ENCODE peak calls at places on chromosomes 4 and X, in seven cellular contexts. Z is body of pancreas, I is tibial nerve, Y is IMR-90, T is esophagus squamous epithelium, U is right lobe of liver, E is HCT116. G is an unnamed sample.

GRCh38 chrX:115360220-115360781 is 70.8 kb downstream of the LUZP4 start:
- DNase-seq in Z (no peak), T (no peak), I (no peak), Y (no peak), U (no peak), E (no peak), G (no peak)

GRCh38 chr4:75434105-75434504 is 80.1 kb downstream of the RCHY1 start:
- DNase-seq in Z (no peak), E (no peak), T (no peak), Y (no peak), U (no peak), I (no peak), G (no peak)

GRCh38 chr4:111883557-111883999 is 261.7 kb upstream of the FAM241A start:
- DNase-seq in Y (no peak), U (no peak), T (no peak), Z (no peak), E (no peak), I (no peak), G (no peak)

GRCh38 chrX:16892504-16893362 is 22.6 kb upstream of the RBBP7 start:
- DNase-seq in Z (peak), T (peak), I (peak), Y (peak), U (peak), E (peak), G (peak)

GRCh38 chr4:184826315-184827266 is 823 bp upstream of the ACSL1 start:
- DNase-seq in I (no peak), U (no peak), Y (peak), T (no peak), E (no peak), Z (peak), G (peak)

GRCh38 chrX:102672876-102673275 is 21.6 kb downstream of the GPRASP1 start:
- DNase-seq in E (no peak), U (no peak), Z (no peak), Y (peak), I (no peak), T (no peak), G (no peak)

GRCh38 chr4:82275431-82276423 is 98.1 kb downstream of the HNRNPD start:
- DNase-seq in Z (no peak), Y (no peak), E (no peak), I (no peak), U (no peak), T (no peak), G (no peak)

GRCh38 chr4:56330691-56331090 is 56.6 kb downstream of the AASDH start:
- DNase-seq in E (no peak), T (no peak), I (no peak), Z (no peak), Y (peak), U (no peak), G (no peak)

GRCh38 chrX:13700380-13700779 is 11.5 kb downstream of the RAB9A start:
- DNase-seq in U (no peak), I (no peak), Z (no peak), T (no peak), E (no peak), Y (peak), G (no peak)

GRCh38 chrX:54288989-54289388 is 68.9 kb downstream of the WNK3 start:
- DNase-seq in Z (no peak), U (no peak), Y (no peak), T (no peak), I (no peak), E (no peak), G (no peak)

GRCh38 chr4:29277381-29277780 is 1442.8 kb upstream of the PCDH7 start:
- DNase-seq in Z (no peak), E (peak), U (no peak), I (no peak), Y (peak), T (no peak), G (no peak)

GRCh38 chr4:151169223-151169622 is 69.8 kb downstream of the RPS3A start:
- DNase-seq in U (no peak), I (peak), T (no peak), E (no peak), Y (peak), Z (peak), G (peak)

GRCh38 chr4:56743550-56743949 is 62.5 kb upstream of the HOPX start:
- DNase-seq in T (no peak), Y (no peak), E (no peak), U (no peak), Z (no peak), I (no peak), G (no peak)

GRCh38 chr4:108965031-108965430 is 202.2 kb upstream of the ETNPPL start:
- DNase-seq in E (no peak), Z (no peak), Y (no peak), U (no peak), I (no peak), T (no peak), G (no peak)

GRCh38 chr4:128322311-128322710 is 34.7 kb upstream of the PGRMC2 start:
- DNase-seq in U (no peak), Z (no peak), T (no peak), Y (peak), I (no peak), E (no peak), G (no peak)

GRCh38 chrX:133415276-133416105 is at the start of gene GPC4:
- DNase-seq in Y (no peak), U (peak), I (peak), E (peak), Z (peak), T (no peak), G (peak)

GRCh38 chr4:106502106-106502699 is 133.6 kb upstream of the GIMD1 start:
- DNase-seq in T (no peak), I (peak), Z (peak), U (peak), Y (peak), E (peak), G (peak)

GRCh38 chr4:42995343-42995944 is 102.9 kb downstream of the GRXCR1 start:
- DNase-seq in T (no peak), Y (peak), U (no peak), I (no peak), Z (no peak), E (no peak), G (no peak)

GRCh38 chr4:125319311-125319710 is 4.6 kb downstream of the FAT4 start:
- DNase-seq in I (no peak), U (no peak), E (no peak), Z (no peak), T (no peak), Y (peak), G (no peak)

GRCh38 chr4:159685406-159686092 is 582.7 kb downstream of the RAPGEF2 start:
- DNase-seq in E (no peak), Y (no peak), Z (no peak), U (no peak), T (no peak), I (no peak), G (no peak)

GRCh38 chr4:40134206-40134917 is 62.5 kb upstream of the RHOH start:
- DNase-seq in Z (no peak), Y (no peak), E (no peak), T (no peak), U (no peak), I (no peak), G (no peak)

GRCh38 chr4:8747467-8747841 is 124.2 kb downstream of the HMX1 start:
- DNase-seq in T (no peak), I (peak), U (no peak), Z (no peak), E (no peak), Y (no peak), G (no peak)

GRCh38 chr4:4580494-4580893 is 38.6 kb upstream of the STX18 start:
- DNase-seq in I (no peak), Y (no peak), T (no peak), Z (no peak), U (no peak), E (no peak), G (no peak)

GRCh38 chrX:397575-397974 is 10.9 kb upstream of the PPP2R3B start:
- DNase-seq in Z (no peak), U (no peak), I (peak), E (no peak), T (no peak), Y (peak), G (no peak)

GRCh38 chr4:183348706-183349659 is 26.8 kb upstream of the CLDN24 start:
- DNase-seq in U (no peak), Z (no peak), T (no peak), E (no peak), Y (peak), I (no peak), G (no peak)

GRCh38 chr4:39637572-39638357 is 900 bp downstream of the SMIM14 start:
- DNase-seq in I (peak), U (peak), T (no peak), Z (peak), Y (peak), E (peak), G (peak)

GRCh38 chr4:15654556-15655222 is 468 bp downstream of the FBXL5 start:
- DNase-seq in U (peak), Z (peak), E (no peak), I (no peak), T (no peak), Y (peak), G (peak)

GRCh38 chr4:74237425-74237966 is 70.8 kb upstream of the EPGN start:
- DNase-seq in I (no peak), T (no peak), E (no peak), U (no peak), Z (no peak), Y (no peak), G (no peak)

GRCh38 chr4:152531479-152531878 is 4.4 kb downstream of the FBXW7 start:
- DNase-seq in Z (no peak), I (no peak), T (no peak), Y (no peak), E (no peak), U (no peak), G (no peak)

GRCh38 chr4:118765399-118765798 is 70.5 kb downstream of the SEC24D start:
- DNase-seq in I (no peak), U (no peak), E (peak), Y (peak), T (no peak), Z (no peak), G (no peak)

GRCh38 chr4:17492058-17492741 is 19.7 kb downstream of the QDPR start:
- DNase-seq in E (no peak), I (no peak), T (no peak), U (peak), Z (no peak), Y (no peak), G (no peak)

DNA sequence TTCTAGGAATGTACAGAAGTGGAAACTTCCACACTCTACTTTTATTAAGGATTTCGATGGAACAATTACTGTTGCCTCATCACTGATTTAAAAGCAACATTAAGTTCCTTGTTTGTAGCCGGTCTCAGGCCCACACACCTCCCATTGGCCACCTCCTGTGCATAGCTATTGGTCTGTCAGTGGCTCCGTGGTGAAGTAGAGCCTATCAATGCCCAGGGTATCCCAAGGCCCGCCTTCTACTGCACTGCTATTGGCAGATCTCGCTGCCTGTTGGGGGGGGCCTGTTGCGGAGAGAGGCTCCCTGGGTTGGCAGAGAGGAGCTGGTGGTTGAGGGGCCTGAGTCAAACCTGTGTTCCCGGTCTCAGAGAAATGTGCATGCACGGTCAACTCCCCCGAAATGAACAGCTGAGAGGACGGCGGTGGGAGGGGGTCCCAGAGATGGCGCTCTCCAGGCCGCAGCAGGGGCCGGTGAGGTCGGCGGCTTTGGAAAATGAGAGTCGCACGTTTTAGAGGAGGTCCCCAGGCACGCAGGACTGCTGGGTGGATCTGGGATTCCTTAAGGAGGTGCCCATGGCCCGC is 4.9 kb upstream of the ARAF start:
- DNase-seq in Z (peak), I (peak), T (peak), E (no peak), U (peak), Y (peak), G (peak)
- TF ChIP-seq POLR2A in Z (peak), I (peak), T (peak), E (no peak), U (peak), Y (no peak), G (peak)

DNA sequence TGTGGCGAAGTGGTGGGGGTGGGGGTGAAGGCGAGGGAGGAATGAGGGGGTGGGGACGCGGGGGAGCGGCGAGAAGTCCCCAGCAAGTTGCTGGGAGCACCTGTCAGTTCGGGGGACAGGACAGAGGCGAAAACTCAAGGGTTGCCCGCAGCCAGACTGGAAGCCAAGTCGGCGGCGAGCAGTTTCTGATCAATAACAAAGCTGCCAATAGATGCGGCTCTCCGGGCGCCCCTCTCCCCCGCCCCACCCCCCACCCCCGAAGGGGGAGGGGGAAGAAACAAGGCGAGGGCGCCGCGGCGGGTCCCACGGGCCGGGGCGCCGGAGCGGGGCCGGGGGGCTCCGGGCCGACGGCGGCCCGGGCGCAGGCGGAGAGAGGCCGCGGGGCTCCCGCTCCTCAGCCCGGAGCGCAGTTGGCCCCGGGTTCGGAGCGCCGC is 414 bp downstream of the PDGFC start:
- DNase-seq in Z (peak), I (no peak), T (no peak), Y (no peak), E (no peak), U (peak), G (peak)
- TF ChIP-seq POLR2A in Z (no peak), I (no peak), T (no peak), Y (no peak), E (no peak), U (no peak), G (no peak)

DNA sequence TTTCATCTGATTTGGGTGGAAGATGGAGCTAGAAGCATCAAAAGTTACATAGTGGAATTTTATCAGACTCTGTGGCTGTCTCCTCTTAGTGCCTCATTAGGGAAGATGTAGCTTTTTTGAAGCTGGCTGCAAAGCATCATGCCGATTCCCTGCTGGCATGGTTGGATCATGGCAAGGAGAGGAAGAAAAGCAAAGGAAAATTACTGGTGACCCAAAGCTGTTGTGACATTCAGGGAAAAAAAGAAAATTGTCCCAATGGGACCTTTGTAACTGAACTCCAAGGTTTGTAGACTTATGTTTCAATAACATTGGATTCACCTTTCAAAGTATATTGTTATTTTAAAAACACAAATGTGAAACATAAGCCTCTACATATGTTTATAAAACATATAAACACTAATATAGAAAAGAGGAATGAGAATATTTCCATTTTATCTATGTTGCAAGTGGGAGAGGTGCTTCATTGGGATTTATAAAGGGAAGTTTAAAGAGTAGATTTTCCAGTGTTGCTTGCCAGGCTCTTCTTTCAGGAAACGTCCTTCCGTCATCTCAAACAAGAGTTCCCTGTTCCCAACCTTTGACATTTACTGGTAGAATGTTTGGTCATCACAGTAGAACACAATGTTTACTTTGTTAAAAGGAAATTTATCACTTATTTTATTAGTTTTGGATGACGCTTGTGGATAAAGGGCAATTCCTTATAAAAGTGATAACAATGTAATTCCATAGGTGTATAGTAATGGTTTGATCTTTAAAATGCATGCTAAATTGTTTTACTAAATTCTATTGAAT is 190.1 kb upstream of the GPRIN3 start:
- DNase-seq in Y (no peak), U (no peak), E (no peak), T (no peak), I (no peak), Z (no peak), G (no peak)
- TF ChIP-seq POLR2A in Y (no peak), U (no peak), E (no peak), T (no peak), I (no peak), Z (no peak), G (no peak)

GRCh38 chr4:2418652-2419571 is at the start of gene CFAP99:
- DNase-seq in T (peak), U (peak), E (peak), I (peak), Z (peak), Y (peak), G (peak)

GRCh38 chr4:2419814-2420213 is 1.1 kb downstream of the CFAP99 start:
- DNase-seq in E (no peak), Z (no peak), U (no peak), I (no peak), T (no peak), Y (no peak), G (no peak)

GRCh38 chr4:2416564-2417195 is 1.8 kb downstream of the ZFYVE28 start:
- DNase-seq in U (no peak), I (no peak), E (no peak), Z (no peak), T (no peak), Y (no peak), G (peak)

GRCh38 chr4:2417196-2417764 is 1.2 kb downstream of the ZFYVE28 start:
- DNase-seq in Z (no peak), E (no peak), I (no peak), Y (no peak), T (no peak), U (no peak), G (no peak)

GRCh38 chr4:2417765-2418651 is at the start of gene ZFYVE28:
- DNase-seq in T (no peak), I (no peak), E (no peak), Z (peak), Y (no peak), U (no peak), G (no peak)
- TF ChIP-seq POLR2A in T (peak), I (peak), E (peak), Z (peak), Y (no peak), U (peak), G (no peak)

GRCh38 chr4:71188951-71189350 is 149.9 kb upstream of the SLC4A4 start:
- DNase-seq in Z (no peak), E (no peak), T (no peak), I (no peak), Y (no peak), U (no peak), G (no peak)

GRCh38 chr4:71186257-71186565 is 152.6 kb upstream of the SLC4A4 start:
- DNase-seq in E (no peak), Y (no peak), I (no peak), U (no peak), T (no peak), Z (no peak), G (no peak)

GRCh38 chr4:71188197-71188625 is 150.6 kb upstream of the SLC4A4 start:
- DNase-seq in Y (no peak), U (no peak), I (no peak), E (no peak), T (no peak), Z (no peak), G (no peak)

GRCh38 chr4:71186566-71187398 is 152.0 kb upstream of the SLC4A4 start:
- DNase-seq in T (no peak), E (no peak), Y (peak), Z (peak), I (peak), U (peak), G (peak)

DNA sequence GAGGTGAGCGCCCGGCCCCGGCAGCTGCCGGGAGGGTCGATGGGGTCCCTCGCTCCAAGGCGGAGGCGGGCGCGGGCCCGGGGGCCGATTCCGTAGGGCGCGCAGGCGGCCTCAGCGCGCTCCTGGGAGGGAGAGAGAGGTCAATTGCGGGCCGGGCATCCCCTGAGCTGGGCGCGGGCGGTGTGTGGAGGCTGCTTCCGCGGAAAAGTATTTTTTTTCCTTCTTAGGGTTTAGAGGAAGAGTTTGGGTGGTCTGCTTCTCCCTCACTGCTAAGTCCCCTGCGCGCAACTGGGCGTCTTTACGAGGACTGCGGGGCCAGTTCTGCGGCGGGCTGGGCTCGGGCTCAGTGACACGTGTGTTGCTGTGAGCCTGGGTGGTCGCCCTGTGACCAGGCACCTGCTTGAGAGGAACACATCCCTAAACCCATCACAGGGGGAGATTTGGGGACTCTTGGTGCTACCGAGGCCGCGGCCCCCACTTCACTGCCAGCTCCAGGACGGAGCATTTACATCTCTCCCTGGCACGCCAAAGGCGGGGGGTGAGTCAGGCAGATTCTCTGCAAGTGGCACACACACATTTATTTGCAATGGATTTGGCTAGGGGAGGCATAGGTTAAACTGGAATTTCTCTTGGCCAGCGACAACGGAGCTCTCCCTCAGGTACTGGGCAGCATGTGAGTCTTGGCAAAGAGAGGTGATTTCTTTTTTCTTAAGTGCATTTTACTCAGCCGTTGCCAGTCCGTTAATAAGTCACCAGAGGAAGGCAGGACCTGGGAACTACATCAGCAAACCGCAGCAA is 151.2 kb upstream of the SLC4A4 start:
- DNase-seq in Y (peak), I (no peak), U (peak), T (no peak), Z (peak), E (no peak), G (peak)
- TF ChIP-seq POLR2A in Y (no peak), I (no peak), U (peak), T (no peak), Z (peak), E (no peak), G (no peak)